ENCODE peak calls at places on chromosomes 7 and 10, in six cellular contexts. M is stomach, R is right lobe of liver, A is cardiac muscle cell, P is brain microvascular endothelial cell, I is left lung. E is an unnamed sample. For H3K36me3, the result is how much of the 10 kb centered on the place peaks cover.

GRCh38 chr10:127679642-127680255 is 57.2 kb upstream of the FOXI2 start:
- DNase-seq in M (no peak), R (no peak), A (no peak), P (no peak), I (no peak), E (no peak)

GRCh38 chr10:15725603-15726002 is 5.9 kb upstream of the ITGA8 start:
- DNase-seq in P (peak), M (no peak), I (no peak), A (peak), R (no peak), E (peak)

GRCh38 chr7:68258569-68258968 is 1261.9 kb downstream of the TYW1 start:
- DNase-seq in R (no peak), I (no peak), M (no peak), A (no peak), P (no peak), E (no peak)

GRCh38 chr7:45229130-45229920 is 71.7 kb downstream of the RAMP3 start:
- DNase-seq in R (no peak), P (no peak), A (no peak), I (no peak), M (no peak), E (no peak)

GRCh38 chr7:155921804-155922506 is 109.7 kb upstream of the SHH start:
- DNase-seq in I (peak), A (no peak), R (no peak), M (peak), P (no peak), E (peak)

GRCh38 chr7:156772725-156773124 is 120.3 kb downstream of the LMBR1 start:
- DNase-seq in P (no peak), R (no peak), M (no peak), I (no peak), A (no peak), E (no peak)

GRCh38 chr10:70478191-70479160 is at the start of gene PALD1:
- DNase-seq in I (peak), M (peak), A (peak), P (no peak), R (peak), E (no peak)

GRCh38 chr7:132735476-132735875 is 159.2 kb upstream of the PLXNA4 start:
- DNase-seq in R (no peak), M (no peak), P (no peak), A (no peak), I (no peak), E (peak)

GRCh38 chr10:131514454-131514853 is 202.9 kb upstream of the TCERG1L start:
- DNase-seq in R (no peak), M (no peak), I (no peak), A (no peak), P (no peak), E (peak)

GRCh38 chr7:38451840-38452239 is 178.4 kb upstream of the TARP start:
- DNase-seq in A (peak), M (no peak), I (no peak), P (peak), R (no peak), E (no peak)

GRCh38 chr7:3194501-3195141 is 106.4 kb upstream of the SDK1 start:
- DNase-seq in M (no peak), I (no peak), P (peak), R (no peak), A (peak), E (peak)

GRCh38 chr7:39375047-39375873 is 190.9 kb upstream of the YAE1 start:
- DNase-seq in R (no peak), A (no peak), P (no peak), M (no peak), I (no peak), E (no peak)

GRCh38 chr7:4613855-4614548 is 68.1 kb upstream of the FOXK1 start:
- DNase-seq in P (peak), I (no peak), R (peak), M (no peak), A (peak), E (no peak)

GRCh38 chr7:64882341-64883112 is 20.5 kb upstream of the ZNF273 start:
- DNase-seq in R (no peak), M (peak), A (peak), P (no peak), I (peak), E (no peak)

GRCh38 chr10:76509501-76509900 is 1078.1 kb downstream of the LRMDA start:
- DNase-seq in R (no peak), I (no peak), M (no peak), P (no peak), A (peak), E (no peak)

GRCh38 chr7:17184805-17185689 is 113.4 kb upstream of the AHR start:
- DNase-seq in I (no peak), P (no peak), R (no peak), A (no peak), M (no peak), E (no peak)

GRCh38 chr10:125038637-125039036 is 96.7 kb downstream of the ZRANB1 start:
- DNase-seq in A (no peak), M (peak), I (peak), P (no peak), R (peak), E (no peak)

GRCh38 chr7:135753616-135754413 is 5.2 kb upstream of the FAM180A start:
- DNase-seq in A (no peak), I (no peak), P (no peak), R (no peak), M (no peak), E (no peak)

GRCh38 chr7:12573885-12574284 is 3.4 kb downstream of the SCIN start:
- DNase-seq in R (no peak), I (no peak), A (no peak), M (no peak), P (no peak), E (no peak)

GRCh38 chr10:68666280-68666760 is 54.7 kb upstream of the CCAR1 start:
- DNase-seq in I (no peak), R (no peak), P (peak), A (peak), M (no peak), E (no peak)

GRCh38 chr7:24411226-24411625 is 127.2 kb downstream of the NPY start:
- DNase-seq in M (no peak), I (no peak), A (no peak), P (no peak), R (no peak), E (no peak)

GRCh38 chr7:34756025-34756437 is 98.0 kb downstream of the NPSR1 start:
- DNase-seq in I (no peak), P (no peak), A (no peak), M (no peak), R (no peak), E (no peak)

GRCh38 chr10:97814996-97815395 is 34.6 kb upstream of the GOLGA7B start:
- DNase-seq in P (no peak), R (no peak), I (no peak), A (no peak), M (no peak), E (no peak)

GRCh38 chr10:112911196-112911595 is 38.9 kb upstream of the TCF7L2 start:
- DNase-seq in P (no peak), R (no peak), I (no peak), A (no peak), M (no peak), E (no peak)

GRCh38 chr10:86259901-86260562 is 106.6 kb downstream of the GRID1 start:
- DNase-seq in I (no peak), R (no peak), P (no peak), M (peak), A (no peak), E (no peak)

GRCh38 chr10:11058965-11059364 is 41.3 kb downstream of the CELF2 start:
- DNase-seq in R (no peak), A (peak), M (no peak), I (no peak), P (peak), E (peak)

GRCh38 chr10:109895848-109896247 is 27.5 kb downstream of the XPNPEP1 start:
- DNase-seq in M (no peak), P (no peak), R (no peak), A (no peak), I (no peak), E (no peak)

GRCh38 chr10:102001435-102002068 is 54.4 kb downstream of the ARMH3 start:
- DNase-seq in A (no peak), R (no peak), I (no peak), P (no peak), M (no peak), E (no peak)

GRCh38 chr7:131556055-131556911 is at the start of gene PODXL:
- DNase-seq in A (peak), R (peak), I (peak), P (no peak), M (peak), E (no peak)

GRCh38 chr7:148772297-148773089 is 73.8 kb downstream of the CUL1 start:
- DNase-seq in M (no peak), I (no peak), A (peak), R (no peak), P (peak), E (peak)

GRCh38 chr7:21943436-21943835 is 2.3 kb downstream of the CDCA7L start:
- DNase-seq in P (no peak), I (no peak), M (no peak), A (no peak), R (no peak), E (no peak)
- H3K4me3 ChIP-seq in P (no peak), I (no peak), M (no peak), A (no peak), R (no peak), E (no peak)

GRCh38 chr10:1124796-1125195 is 68.6 kb downstream of the WDR37 start:
- DNase-seq in I (no peak), M (no peak), R (no peak), A (no peak), P (no peak), E (no peak)
- H3K36me3 ChIP-seq in I (half or more), M (half or more), R (under half), A (under half), P (half or more), E (under half)

GRCh38 chr7:97513326-97513725 is 218.6 kb upstream of the TAC1 start:
- DNase-seq in A (no peak), M (no peak), R (no peak), P (no peak), I (no peak), E (no peak)
- H3K4me3 ChIP-seq in A (no peak), M (no peak), R (no peak), P (no peak), I (no peak), E (no peak)

DNA sequence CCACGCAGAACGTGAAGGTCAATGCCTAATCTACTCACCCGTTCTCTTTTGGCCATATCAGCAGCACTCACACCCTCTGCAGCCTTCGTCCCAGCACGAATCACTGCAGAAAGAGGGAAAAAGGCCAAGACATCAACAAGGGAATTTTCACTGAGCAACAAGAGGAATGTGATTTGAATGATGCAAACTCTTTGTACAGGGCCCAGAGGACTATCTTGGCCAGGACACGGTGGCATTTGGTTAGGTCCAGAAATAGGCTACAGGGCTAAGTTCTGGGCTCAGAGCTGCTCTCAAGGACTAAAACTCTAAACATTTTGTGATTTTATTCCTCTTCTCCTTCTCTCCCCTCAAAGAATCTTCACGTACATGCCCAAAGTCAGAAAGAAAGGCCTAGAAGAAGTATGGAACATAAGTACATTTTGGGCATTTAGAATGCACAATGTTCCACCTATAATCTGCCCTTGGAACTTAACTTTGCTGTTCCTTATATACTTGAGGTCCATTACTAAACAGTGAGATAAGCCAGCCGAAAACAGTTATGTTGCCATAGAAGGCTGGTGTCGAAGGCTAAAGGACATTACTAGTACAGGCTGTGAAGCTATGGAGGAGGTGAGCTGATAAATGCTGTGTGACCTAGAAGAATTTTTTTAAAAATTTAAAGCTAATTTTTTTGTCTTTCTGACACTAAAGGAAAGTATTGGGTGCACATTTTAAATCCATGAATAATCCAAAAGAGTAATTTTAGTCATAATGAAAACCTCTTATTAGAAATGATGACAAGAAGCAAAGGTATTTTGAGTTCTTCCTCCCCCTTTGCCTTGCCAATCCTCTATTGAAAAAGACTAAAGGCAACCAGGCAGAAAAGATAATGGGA is 20.0 kb downstream of the RBM28 start:
- DNase-seq in I (no peak), M (no peak), R (no peak), A (peak), P (no peak), E (no peak)
- H3K36me3 ChIP-seq in I (half or more), M (half or more), R (under half), A (half or more), P (half or more), E (under half)

GRCh38 chr7:28179081-28180030 is 1.2 kb downstream of the JAZF1 start:
- DNase-seq in M (peak), R (peak), P (no peak), I (peak), A (peak), E (no peak)

GRCh38 chr7:28176645-28177044 is 4.0 kb downstream of the JAZF1 start:
- DNase-seq in P (no peak), A (no peak), M (no peak), I (no peak), R (no peak), E (no peak)

GRCh38 chr7:28177836-28178235 is 2.8 kb downstream of the JAZF1 start:
- DNase-seq in M (no peak), I (no peak), P (no peak), A (no peak), R (no peak), E (no peak)

GRCh38 chr7:28180031-28180363 is 598 bp downstream of the JAZF1 start:
- DNase-seq in P (no peak), M (no peak), A (no peak), I (no peak), R (no peak), E (no peak)

GRCh38 chr7:28178537-28178936 is 2.1 kb downstream of the JAZF1 start:
- DNase-seq in I (no peak), R (no peak), A (no peak), P (no peak), M (no peak), E (no peak)
- H3K4me3 ChIP-seq in I (peak), R (peak), A (peak), P (peak), M (peak), E (no peak)

E was measured in kidney epithelial cell.